ENCODE peak calls at places on chromosomes 16 and 17, in six cellular contexts. F is NCI-H524, N is PC-9, O is T-cell, E is WTC11, Y is AG04450. L is an unnamed sample.

GRCh38 chr17:50148226-50149098 is 2.0 kb downstream of the PPP1R9B start:
- DNase-seq in F (peak), N (no peak), O (peak), E (no peak), Y (no peak), L (peak)

GRCh38 chr17:59783221-59784016 is 76.0 kb downstream of the VMP1 start:
- DNase-seq in F (no peak), N (peak), O (no peak), E (no peak), Y (no peak), L (peak)

GRCh38 chr16:57380671-57381462 is 8.6 kb downstream of the CX3CL1 start:
- DNase-seq in F (no peak), N (no peak), O (no peak), E (no peak), Y (no peak), L (no peak)

GRCh38 chr17:6591599-6592158 is 35.3 kb upstream of the PITPNM3 start:
- DNase-seq in F (no peak), N (no peak), O (no peak), E (no peak), Y (peak), L (peak)

GRCh38 chr16:2043296-2043979 is 4.2 kb downstream of the NTHL1 start:
- DNase-seq in F (no peak), N (no peak), O (no peak), E (no peak), Y (no peak), L (no peak)

GRCh38 chr17:9258115-9259020 is 237.1 kb downstream of the NTN1 start:
- DNase-seq in F (no peak), N (no peak), O (no peak), E (no peak), Y (no peak), L (no peak)

GRCh38 chr17:57294629-57295501 is 38.5 kb downstream of the MSI2 start:
- DNase-seq in F (peak), N (peak), O (no peak), E (no peak), Y (no peak), L (no peak)

GRCh38 chr17:10316986-10317834 is 55.6 kb downstream of the MYH13 start:
- DNase-seq in F (peak), N (no peak), O (peak), E (peak), Y (no peak), L (peak)

GRCh38 chr17:73833779-73834613 is 189.8 kb upstream of the SDK2 start:
- DNase-seq in F (no peak), N (no peak), O (no peak), E (no peak), Y (no peak), L (no peak)

GRCh38 chr17:2022647-2023046 is 2.5 kb downstream of the RTN4RL1 start:
- DNase-seq in F (no peak), N (peak), O (no peak), E (no peak), Y (no peak), L (no peak)

GRCh38 chr17:73874008-73874407 is 229.8 kb upstream of the SDK2 start:
- DNase-seq in F (no peak), N (no peak), O (no peak), E (no peak), Y (no peak), L (no peak)

GRCh38 chr16:76946879-76947278 is 244.1 kb upstream of the MON1B start:
- DNase-seq in F (no peak), N (no peak), O (no peak), E (no peak), Y (peak), L (peak)

GRCh38 chr16:17160285-17160854 is 310.4 kb downstream of the XYLT1 start:
- DNase-seq in F (peak), N (no peak), O (no peak), E (no peak), Y (no peak), L (no peak)

GRCh38 chr17:45170976-45171337 is 9.3 kb downstream of the HEXIM2 start:
- DNase-seq in F (no peak), N (peak), O (no peak), E (no peak), Y (no peak), L (peak)

GRCh38 chr16:78461496-78461938 is 362.1 kb downstream of the WWOX start:
- DNase-seq in F (no peak), N (no peak), O (no peak), E (no peak), Y (no peak), L (peak)

GRCh38 chr17:78764871-78765270 is 17.2 kb downstream of the CYTH1 start:
- DNase-seq in F (no peak), N (no peak), O (no peak), E (no peak), Y (no peak), L (no peak)

GRCh38 chr16:23863511-23864422 is 28.0 kb downstream of the PRKCB start:
- DNase-seq in F (no peak), N (no peak), O (no peak), E (no peak), Y (no peak), L (no peak)

GRCh38 chr17:42329025-42329976 is 41.0 kb downstream of the STAT5A start:
- DNase-seq in F (no peak), N (peak), O (no peak), E (peak), Y (peak), L (peak)

GRCh38 chr17:7579001-7579838 is at the start of gene CD68:
- DNase-seq in F (peak), N (peak), O (no peak), E (no peak), Y (peak), L (peak)

L was measured in adipocyte.